ENCODE peak calls at places on chromosomes 4 and X, in six cellular contexts. C is suprapubic skin, M is GM23338, W is HFFc6, H is transverse colon, N is uterus. G is an unnamed sample.

GRCh38 chr4:81030617-81031388 is at the start of gene BMP3:
- DNase-seq in C (no peak), M (peak; percentile 56), W (no peak), H (peak; percentile 73), N (no peak), G (peak; percentile 8)

GRCh38 chr4:101370663-101371210 is 23.4 kb upstream of the PPP3CA start:
- DNase-seq in C (no peak), M (peak; percentile 49), W (no peak), H (no peak), N (no peak), G (no peak)

GRCh38 chrX:101260435-101260834 is 30.7 kb downstream of the TAF7L start:
- DNase-seq in C (no peak), M (peak; percentile 52), W (peak; percentile 8), H (no peak), N (no peak), G (peak; percentile 15)

GRCh38 chrX:1440506-1440905 is 12.2 kb downstream of the ASMTL start:
- DNase-seq in C (peak; percentile 18), M (no peak), W (no peak), H (no peak), N (no peak), G (no peak)

GRCh38 chrX:133335027-133335426 is 80.3 kb downstream of the GPC4 start:
- DNase-seq in C (no peak), M (peak; percentile 53), W (no peak), H (peak; percentile 13), N (peak; percentile 29), G (peak; percentile 46)

GRCh38 chrX:120840826-120841225 is 34.8 kb downstream of the CT47B1 start:
- DNase-seq in C (no peak), M (no peak), W (peak; percentile 78), H (no peak), N (no peak), G (peak; percentile 31)

GRCh38 chr4:75289843-75290616 is 224.2 kb downstream of the RCHY1 start:
- DNase-seq in C (no peak), M (peak; percentile 81), W (no peak), H (peak; percentile 14), N (no peak), G (peak; percentile 89)

GRCh38 chr4:627347-627746 is 2.0 kb downstream of the PDE6B start:
- DNase-seq in C (peak; percentile 31), M (no peak), W (no peak), H (no peak), N (no peak), G (no peak)

GRCh38 chrX:5054852-5055251 is 1173.8 kb downstream of the NLGN4X start:
- DNase-seq in C (no peak), M (no peak), W (no peak), H (no peak), N (no peak), G (no peak)

GRCh38 chr4:164734476-164734875 is 19.5 kb upstream of the SMIM31 start:
- DNase-seq in C (no peak), M (no peak), W (no peak), H (no peak), N (no peak), G (no peak)

GRCh38 chr4:185566972-185567749 is 31.9 kb upstream of the PDLIM3 start:
- DNase-seq in C (no peak), M (no peak), W (peak; percentile 79), H (no peak), N (peak; percentile 79), G (peak; percentile 36)

GRCh38 chr4:77174426-77174825 is 17.4 kb downstream of the CCNG2 start:
- DNase-seq in C (no peak), M (peak; percentile 23), W (no peak), H (no peak), N (no peak), G (peak; percentile 29)

GRCh38 chrX:151516538-151517187 is 46.8 kb upstream of the PASD1 start:
- DNase-seq in C (no peak), M (no peak), W (no peak), H (no peak), N (no peak), G (no peak)

GRCh38 chr4:150256841-150257273 is 178.6 kb downstream of the DCLK2 start:
- DNase-seq in C (no peak), M (peak; percentile 66), W (no peak), H (peak; percentile 75), N (no peak), G (peak; percentile 95)

GRCh38 chrX:130772313-130773140 is 130.5 kb downstream of the ENOX2 start:
- DNase-seq in C (no peak), M (no peak), W (peak; percentile 79), H (no peak), N (no peak), G (peak; percentile 49)

GRCh38 chr4:48546336-48546735 is 56.3 kb downstream of the ZAR1 start:
- DNase-seq in C (no peak), M (peak; percentile 58), W (peak; percentile 41), H (no peak), N (no peak), G (peak; percentile 24)

GRCh38 chrX:16114640-16115039 is 8.7 kb upstream of the GRPR start:
- DNase-seq in C (no peak), M (no peak), W (peak; percentile 69), H (no peak), N (no peak), G (no peak)

GRCh38 chr4:174318829-174319764 is 35.4 kb downstream of the CEP44 start:
- DNase-seq in C (no peak), M (peak; percentile 69), W (peak; percentile 35), H (no peak), N (no peak), G (peak; percentile 44)

GRCh38 chr4:3813151-3813905 is 47.1 kb downstream of the ADRA2C start:
- DNase-seq in C (no peak), M (no peak), W (no peak), H (no peak), N (no peak), G (no peak)

GRCh38 chr4:123599920-123600394 is 203.4 kb downstream of the SPRY1 start:
- DNase-seq in C (peak; percentile 82), M (peak; percentile 73), W (no peak), H (peak; percentile 82), N (peak; percentile 47), G (peak; percentile 23)

GRCh38 chr4:78032446-78032845 is 24.7 kb upstream of the FRAS1 start:
- DNase-seq in C (no peak), M (peak; percentile 55), W (no peak), H (no peak), N (no peak), G (peak; percentile 24)

GRCh38 chr4:52588097-52588496 is 71.0 kb downstream of the USP46 start:
- DNase-seq in C (no peak), M (peak; percentile 68), W (no peak), H (peak; percentile 9), N (peak; percentile 24), G (peak; percentile 14)

GRCh38 chr4:34170941-34171340 is 2073.4 kb downstream of the ARAP2 start:
- DNase-seq in C (no peak), M (no peak), W (no peak), H (no peak), N (no peak), G (peak; percentile 39)

GRCh38 chrX:74104356-74105065 is 199.5 kb upstream of the ZCCHC13 start:
- DNase-seq in C (no peak), M (no peak), W (peak; percentile 10), H (no peak), N (no peak), G (peak; percentile 84)

GRCh38 chrX:153445106-153445855 is 575 bp downstream of the TREX2 start:
- DNase-seq in C (no peak), M (no peak), W (no peak), H (no peak), N (no peak), G (no peak)

DNA sequence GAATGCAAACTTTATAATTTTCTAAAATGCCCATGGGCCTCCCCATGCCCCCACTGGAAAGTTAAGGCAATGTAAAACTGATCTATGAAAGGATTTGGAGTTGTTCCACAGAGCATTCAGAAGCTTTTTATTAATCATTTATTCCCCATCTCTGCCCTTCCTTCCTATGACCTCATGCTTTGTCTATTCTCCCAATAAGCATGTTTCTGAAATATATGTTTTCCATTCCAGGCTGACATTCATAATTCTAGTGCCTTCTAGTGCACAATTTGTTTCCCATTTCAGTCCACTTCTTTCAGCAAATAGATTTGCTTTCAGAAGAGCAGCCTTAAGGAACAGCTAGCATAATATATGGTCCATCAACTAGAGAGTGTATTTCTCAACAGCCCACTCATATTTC is 77.0 kb upstream of the ATXN3L start:
- DNase-seq in C (no peak), M (no peak), W (peak; percentile 15), H (no peak), N (no peak), G (peak; percentile 14)
- TF ChIP-seq CTCF in C (no peak), M (no peak), W (no peak), H (no peak), N (no peak), G (no peak)

DNA sequence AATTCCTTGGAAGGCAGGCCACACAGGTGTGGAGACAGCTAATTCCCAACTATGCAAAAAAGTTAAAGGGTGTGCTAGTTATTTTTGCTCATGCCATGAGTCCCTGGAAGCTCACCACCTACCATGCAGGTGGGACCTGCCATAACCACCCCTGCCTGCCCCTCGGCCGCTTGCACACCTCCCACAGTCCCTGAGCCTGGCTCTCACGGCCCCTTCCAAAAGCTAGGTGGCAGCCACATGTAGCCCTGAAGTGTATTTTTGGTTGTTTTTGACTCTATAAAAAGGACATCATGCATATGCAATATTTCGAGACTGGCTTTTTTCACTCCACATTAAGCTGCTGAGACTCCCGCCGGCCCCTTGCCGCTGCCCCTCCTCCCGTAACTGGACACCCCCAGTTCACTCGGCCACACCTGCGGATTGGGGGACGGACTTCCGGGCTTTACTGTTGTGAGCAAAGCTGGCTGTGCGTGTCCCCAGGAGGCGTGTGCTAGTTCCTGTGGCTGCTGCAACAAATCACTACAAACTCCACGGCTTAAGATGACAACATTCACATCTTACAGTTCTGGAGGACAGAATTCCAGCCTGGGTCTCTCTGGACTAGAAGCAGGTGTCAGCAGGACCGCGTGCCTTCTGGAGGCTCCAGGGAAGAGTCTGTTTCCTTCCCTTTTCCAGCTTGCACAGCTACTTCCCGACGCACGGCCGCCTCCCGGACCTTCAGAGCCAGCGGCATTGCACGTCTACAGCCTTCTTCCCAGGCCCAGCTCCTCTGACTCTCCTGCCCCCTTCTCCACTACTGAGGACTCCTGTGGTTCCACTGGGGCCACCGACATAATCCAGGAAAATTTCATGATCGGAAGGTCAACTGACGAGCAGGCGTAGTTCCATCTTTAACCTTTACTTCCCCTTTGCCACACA is 24.8 kb downstream of the ZFYVE28 start:
- DNase-seq in C (no peak), M (peak; percentile 89), W (no peak), H (peak; percentile 32), N (no peak), G (peak; percentile 24)
- TF ChIP-seq CTCF in C (no peak), M (no peak), W (no peak), H (no peak), N (no peak), G (no peak)

GRCh38 chr4:27398911-27399310 is 538.3 kb downstream of the STIM2 start:
- DNase-seq in C (no peak), M (no peak), W (no peak), H (no peak), N (no peak), G (peak; percentile 12)

GRCh38 chr4:27397886-27398285 is 537.2 kb downstream of the STIM2 start:
- DNase-seq in C (no peak), M (no peak), W (peak; percentile 69), H (no peak), N (no peak), G (peak; percentile 39)
- TF ChIP-seq CTCF in C (no peak), M (no peak), W (no peak), H (no peak), N (no peak), G (no peak)

DNA sequence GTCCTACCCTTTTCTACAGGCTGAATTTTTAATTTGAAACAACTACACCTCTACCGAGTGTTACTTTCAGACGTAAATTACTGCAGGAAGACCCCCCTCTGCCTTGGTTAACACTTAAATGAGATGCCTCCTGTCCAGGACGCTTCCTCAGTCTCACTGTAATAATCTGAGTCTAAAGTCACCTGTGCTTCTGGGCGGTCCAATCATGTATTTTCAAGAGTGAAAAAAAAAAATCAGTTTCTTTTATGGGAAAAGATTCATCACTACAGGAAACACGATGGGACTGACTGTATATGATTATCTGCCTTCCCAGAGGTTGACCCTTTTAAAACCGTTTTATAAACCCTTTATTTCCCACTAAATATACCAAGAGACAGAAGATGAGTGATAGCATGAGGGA is 776 bp downstream of the RBM47 start:
- DNase-seq in C (no peak), M (peak; percentile 44), W (no peak), H (no peak), N (no peak), G (peak; percentile 51)
- TF ChIP-seq CTCF in C (no peak), M (no peak), W (no peak), H (no peak), N (no peak), G (no peak)

G was measured in epithelial cell of esophagus.